ENCODE peak calls at places on chromosomes 6 and 20, in six cellular contexts. B, X, R, O, J and I are unnamed samples.

GRCh38 chr20:32457476-32457986 is 99.4 kb downstream of the ASXL1 start:
- DNase-seq in B (peak; percentile 46), X (no peak), R (peak; percentile 23), O (no peak), J (peak; percentile 66), I (peak; percentile 97)

GRCh38 chr6:225121-225721 is 67.1 kb upstream of the DUSP22 start:
- DNase-seq in B (peak; percentile 71), X (no peak), R (no peak), O (no peak), J (no peak), I (no peak)

GRCh38 chr6:152669894-152670293 is 27.8 kb upstream of the MYCT1 start:
- DNase-seq in B (peak; percentile 21), X (peak; percentile 53), R (no peak), O (no peak), J (no peak), I (peak; percentile 20)

GRCh38 chr20:22805219-22805618 is 220.8 kb upstream of the FOXA2 start:
- DNase-seq in B (peak; percentile 89), X (no peak), R (peak; percentile 27), O (no peak), J (no peak), I (no peak)

GRCh38 chr6:22727709-22728108 is 158.3 kb downstream of the HDGFL1 start:
- DNase-seq in B (no peak), X (no peak), R (no peak), O (no peak), J (no peak), I (no peak)

GRCh38 chr6:100475554-100476325 is 11.0 kb upstream of the SIM1 start:
- DNase-seq in B (peak; percentile 33), X (no peak), R (no peak), O (no peak), J (no peak), I (no peak)

GRCh38 chr20:51134405-51134804 is 111.5 kb upstream of the KCNG1 start:
- DNase-seq in B (no peak), X (no peak), R (no peak), O (no peak), J (no peak), I (no peak)

GRCh38 chr20:23652371-23652770 is 14.6 kb upstream of the CST3 start:
- DNase-seq in B (peak; percentile 63), X (no peak), R (no peak), O (no peak), J (no peak), I (no peak)

GRCh38 chr6:148177589-148178233 is 164.9 kb upstream of the SASH1 start:
- DNase-seq in B (peak; percentile 35), X (peak; percentile 6), R (peak; percentile 53), O (peak; percentile 70), J (peak; percentile 50), I (peak; percentile 58)

GRCh38 chr6:168042426-168043192 is 36.4 kb downstream of the FRMD1 start:
- DNase-seq in B (no peak), X (no peak), R (no peak), O (no peak), J (no peak), I (no peak)

GRCh38 chr6:1611572-1612385 is 2.1 kb downstream of the FOXC1 start:
- DNase-seq in B (peak; percentile 47), X (no peak), R (peak; percentile 76), O (no peak), J (no peak), I (peak; percentile 56)

GRCh38 chr6:166760288-166760687 is 133.2 kb upstream of the RPS6KA2 start:
- DNase-seq in B (no peak), X (no peak), R (no peak), O (no peak), J (no peak), I (no peak)

GRCh38 chr20:38874460-38875169 is 51.6 kb upstream of the FAM83D start:
- DNase-seq in B (no peak), X (peak; percentile 71), R (no peak), O (peak; percentile 27), J (no peak), I (no peak)

GRCh38 chr6:35731736-35732532 is 4.9 kb upstream of the ARMC12 start:
- DNase-seq in B (peak; percentile 87), X (peak; percentile 94), R (peak; percentile 67), O (peak; percentile 99), J (no peak), I (peak; percentile 95)

GRCh38 chr6:30640481-30640880 is 6.5 kb upstream of the C6orf136 start:
- DNase-seq in B (no peak), X (no peak), R (no peak), O (no peak), J (no peak), I (no peak)

GRCh38 chr6:107418118-107418517 is 41.2 kb downstream of the PDSS2 start:
- DNase-seq in B (peak; percentile 9), X (peak; percentile 19), R (no peak), O (no peak), J (peak; percentile 16), I (peak; percentile 20)

GRCh38 chr6:166998256-166999144 is 697 bp upstream of the CEP43 start:
- DNase-seq in B (peak; percentile 24), X (no peak), R (no peak), O (peak; percentile 22), J (no peak), I (peak; percentile 49)

GRCh38 chr20:50317644-50318043 is 127.0 kb downstream of the CEBPB start:
- DNase-seq in B (no peak), X (no peak), R (no peak), O (peak; percentile 7), J (no peak), I (no peak)

GRCh38 chr6:134171517-134171916 is 119.1 kb upstream of the SLC2A12 start:
- DNase-seq in B (peak; percentile 41), X (no peak), R (no peak), O (no peak), J (no peak), I (no peak)

GRCh38 chr20:14415492-14415891 is 78.1 kb upstream of the FLRT3 start:
- DNase-seq in B (no peak), X (no peak), R (no peak), O (no peak), J (no peak), I (peak; percentile 5)

GRCh38 chr6:113361014-113361645 is 496.0 kb upstream of the MARCKS start:
- DNase-seq in B (peak; percentile 91), X (no peak), R (peak; percentile 86), O (no peak), J (no peak), I (no peak)

GRCh38 chr20:3238616-3239025 is 369 bp downstream of the SLC4A11 start:
- DNase-seq in B (peak; percentile 67), X (peak; percentile 53), R (no peak), O (peak; percentile 35), J (no peak), I (peak; percentile 64)

GRCh38 chr6:46893648-46894047 is 28.1 kb downstream of the ADGRF5 start:
- DNase-seq in B (no peak), X (no peak), R (no peak), O (no peak), J (no peak), I (no peak)

GRCh38 chr6:152509916-152510315 is 127.2 kb downstream of the SYNE1 start:
- DNase-seq in B (no peak), X (no peak), R (no peak), O (no peak), J (no peak), I (no peak)

GRCh38 chr6:51398064-51398740 is 579.5 kb downstream of the TFAP2B start:
- DNase-seq in B (peak; percentile 43), X (no peak), R (peak; percentile 18), O (no peak), J (no peak), I (no peak)

GRCh38 chr6:75244063-75244575 is 518 bp upstream of the COX7A2 start:
- DNase-seq in B (no peak), X (no peak), R (no peak), O (no peak), J (no peak), I (no peak)

GRCh38 chr6:144332177-144332576 is 47.0 kb downstream of the UTRN start:
- DNase-seq in B (no peak), X (no peak), R (no peak), O (no peak), J (no peak), I (no peak)

GRCh38 chr6:144339859-144340452 is 54.8 kb downstream of the UTRN start:
- DNase-seq in B (no peak), X (no peak), R (no peak), O (no peak), J (no peak), I (no peak)

DNA sequence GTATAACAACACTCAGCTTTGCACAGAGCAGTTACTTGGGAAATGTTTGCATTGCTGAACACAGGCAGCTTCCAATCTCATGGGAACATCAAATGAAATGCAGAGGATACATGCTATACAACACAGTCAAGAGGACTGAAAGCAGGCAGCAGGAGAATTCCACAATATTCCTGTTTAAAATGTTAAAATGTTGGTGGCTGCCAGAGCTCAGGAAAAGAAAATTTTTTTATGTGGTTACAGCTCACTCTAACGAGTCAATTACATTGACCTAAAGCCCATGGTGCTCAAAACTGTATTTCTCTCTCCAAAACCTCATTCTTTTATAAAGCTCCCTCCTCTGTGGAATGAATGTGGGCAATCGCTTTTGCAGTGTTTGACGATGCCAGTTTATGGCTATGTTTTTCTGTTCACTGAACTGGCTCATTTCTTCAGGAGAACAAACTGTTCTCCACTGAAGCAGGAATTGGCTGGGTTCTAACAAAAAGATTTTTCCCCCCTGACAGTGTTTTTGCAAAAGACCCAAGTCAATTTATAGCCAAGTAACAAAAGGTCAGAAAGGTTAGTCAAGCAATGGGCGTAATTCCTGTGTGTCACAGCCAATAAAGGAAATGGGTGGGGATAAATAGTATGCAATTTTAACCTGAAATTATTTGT is 69.0 kb downstream of the ZHX3 start:
- DNase-seq in B (no peak), X (peak; percentile 13), R (no peak), O (no peak), J (no peak), I (no peak)
- H3K4me1 ChIP-seq in B (peaks cover 22% of the 10 kb centered on the region), X (peaks cover 16% of the 10 kb centered on the region), R (peaks cover 15% of the 10 kb centered on the region), O (peaks cover 59% of the 10 kb centered on the region), J (no peaks in the 10 kb centered on the region), I (peaks cover 43% of the 10 kb centered on the region)

GRCh38 chr6:52568320-52568719 is 8.5 kb downstream of the TRAM2 start:
- DNase-seq in B (no peak), X (no peak), R (no peak), O (no peak), J (no peak), I (no peak)

GRCh38 chr6:52572536-52572935 is 4.3 kb downstream of the TRAM2 start:
- DNase-seq in B (no peak), X (no peak), R (no peak), O (no peak), J (no peak), I (no peak)

GRCh38 chr6:52570291-52570700 is 6.6 kb downstream of the TRAM2 start:
- DNase-seq in B (peak; percentile 10), X (no peak), R (no peak), O (peak; percentile 33), J (no peak), I (no peak)

GRCh38 chr6:52573295-52573694 is 3.6 kb downstream of the TRAM2 start:
- DNase-seq in B (no peak), X (no peak), R (peak; percentile 71), O (no peak), J (no peak), I (peak; percentile 67)

GRCh38 chr6:52571099-52571755 is 5.6 kb downstream of the TRAM2 start:
- DNase-seq in B (no peak), X (no peak), R (no peak), O (no peak), J (no peak), I (no peak)
- H3K4me1 ChIP-seq in B (peaks cover 33% of the 10 kb centered on the region), X (peaks cover 73% of the 10 kb centered on the region), R (peaks cover 60% of the 10 kb centered on the region), O (peaks cover 63% of the 10 kb centered on the region), J (peaks cover 7% of the 10 kb centered on the region), I (peaks cover 47% of the 10 kb centered on the region)

GRCh38 chr20:10502098-10502526 is 67.0 kb downstream of the SLX4IP start:
- DNase-seq in B (no peak), X (no peak), R (no peak), O (no peak), J (no peak), I (no peak)
- H3K4me1 ChIP-seq in B (peaks cover 40% of the 10 kb centered on the region), X (no peaks in the 10 kb centered on the region), R (peaks cover 60% of the 10 kb centered on the region), O (peaks cover 16% of the 10 kb centered on the region), J (peaks cover 8% of the 10 kb centered on the region), I (peaks cover 11% of the 10 kb centered on the region)

GRCh38 chr20:53581444-53582311 is 12.0 kb downstream of the ZNF217 start:
- DNase-seq in B (no peak), X (peak; percentile 92), R (no peak), O (peak; percentile 65), J (no peak), I (no peak)
- H3K4me1 ChIP-seq in B (peaks cover 41% of the 10 kb centered on the region), X (peaks cover 88% of the 10 kb centered on the region), R (peaks cover 53% of the 10 kb centered on the region), O (peaks cover 73% of the 10 kb centered on the region), J (peaks cover 4% of the 10 kb centered on the region), I (peaks cover 75% of the 10 kb centered on the region)